ENCODE peak calls at places on chromosomes 16 and 17, in four cellular contexts. G, X, T and P are unnamed samples.

GRCh38 chr16:56701534-56701933 is 19.3 kb downstream of the MT1X start:
- DNase-seq in T (no peak), G (no peak), X (no peak), P (no peak)

GRCh38 chr16:58264961-58265479 is 29.8 kb downstream of the PRSS54 start:
- DNase-seq in T (peak; percentile 52), G (no peak), X (no peak), P (peak; percentile 21)

GRCh38 chr17:35568561-35568960 is 7.9 kb upstream of the SLFN14 start:
- DNase-seq in T (peak; percentile 24), X (peak; percentile 29), G (no peak), P (peak; percentile 26)

GRCh38 chr16:87457724-87458423 is 35.0 kb downstream of the ZCCHC14 start:
- DNase-seq in G (peak; percentile 38), X (no peak), T (no peak), P (no peak)

GRCh38 chr16:17379121-17379571 is 91.6 kb downstream of the XYLT1 start:
- DNase-seq in X (no peak), T (no peak), G (no peak), P (no peak)

GRCh38 chr17:5585814-5586558 is 1.7 kb upstream of the NLRP1 start:
- DNase-seq in T (peak; percentile 5), X (no peak), G (peak; percentile 51), P (peak; percentile 5)

GRCh38 chr17:78381601-78382168 is 3.2 kb downstream of the PGS1 start:
- DNase-seq in G (no peak), T (peak; percentile 46), X (no peak), P (no peak)

GRCh38 chr17:17812211-17813054 is 24.4 kb downstream of the SREBF1 start:
- DNase-seq in T (peak; percentile 72), X (peak; percentile 52), G (no peak), P (peak; percentile 68)

GRCh38 chr17:74770498-74771318 is 5.4 kb downstream of the NAT9 start:
- DNase-seq in X (peak; percentile 81), T (peak; percentile 55), G (no peak), P (peak; percentile 69)
- TF ChIP-seq TARDBP in X (peak; percentile 79), T (no peak), G (no peak), P (no peak)

GRCh38 chr16:3460121-3460520 is 16.6 kb downstream of the NAA60 start:
- DNase-seq in X (no peak), G (no peak), T (no peak), P (no peak)

GRCh38 chr16:3457434-3458252 is 14.2 kb downstream of the NAA60 start:
- DNase-seq in G (peak; percentile 49), X (peak; percentile 78), T (peak; percentile 99), P (peak; percentile 99)

GRCh38 chr16:3458852-3459361 is 15.4 kb downstream of the NAA60 start:
- DNase-seq in X (peak; percentile 94), T (no peak), G (no peak), P (no peak)

GRCh38 chr16:3459401-3460090 is 16.1 kb downstream of the NAA60 start:
- DNase-seq in G (no peak), T (peak; percentile 53), X (no peak), P (no peak)

GRCh38 chr16:3458278-3458851 is 14.9 kb downstream of the NAA60 start:
- DNase-seq in G (no peak), T (no peak), X (no peak), P (no peak)
- TF ChIP-seq TARDBP in G (no peak), T (no peak), X (no peak), P (no peak)

GRCh38 chr16:70432800-70433455 is 6.0 kb downstream of the ST3GAL2 start:
- DNase-seq in G (no peak), X (no peak), T (peak; percentile 9), P (no peak)

GRCh38 chr16:70429888-70430666 is 8.8 kb downstream of the ST3GAL2 start:
- DNase-seq in T (peak; percentile 4), G (peak; percentile 70), X (no peak), P (no peak)

GRCh38 chr16:70430667-70431536 is 8.0 kb downstream of the ST3GAL2 start:
- DNase-seq in X (peak; percentile 48), G (peak; percentile 99), T (peak; percentile 72), P (no peak)

GRCh38 chr16:70433456-70434103 is 5.3 kb downstream of the ST3GAL2 start:
- DNase-seq in X (no peak), T (peak; percentile 13), G (no peak), P (no peak)

GRCh38 chr16:70432304-70432799 is 6.5 kb downstream of the ST3GAL2 start:
- DNase-seq in X (no peak), G (no peak), T (peak; percentile 6), P (no peak)
- TF ChIP-seq TARDBP in X (no peak), G (no peak), T (no peak), P (no peak)

GRCh38 chr17:80395402-80396151 is 19.4 kb upstream of the ENDOV start:
- DNase-seq in T (no peak), X (no peak), G (no peak), P (no peak)

GRCh38 chr17:80397686-80398085 is 17.3 kb upstream of the ENDOV start:
- DNase-seq in T (no peak), X (no peak), G (no peak), P (no peak)

GRCh38 chr17:80394629-80395216 is 20.2 kb upstream of the ENDOV start:
- DNase-seq in T (no peak), X (no peak), G (no peak), P (no peak)

GRCh38 chr17:80393961-80394360 is 21.0 kb upstream of the ENDOV start:
- DNase-seq in T (no peak), X (no peak), G (no peak), P (no peak)

DNA sequence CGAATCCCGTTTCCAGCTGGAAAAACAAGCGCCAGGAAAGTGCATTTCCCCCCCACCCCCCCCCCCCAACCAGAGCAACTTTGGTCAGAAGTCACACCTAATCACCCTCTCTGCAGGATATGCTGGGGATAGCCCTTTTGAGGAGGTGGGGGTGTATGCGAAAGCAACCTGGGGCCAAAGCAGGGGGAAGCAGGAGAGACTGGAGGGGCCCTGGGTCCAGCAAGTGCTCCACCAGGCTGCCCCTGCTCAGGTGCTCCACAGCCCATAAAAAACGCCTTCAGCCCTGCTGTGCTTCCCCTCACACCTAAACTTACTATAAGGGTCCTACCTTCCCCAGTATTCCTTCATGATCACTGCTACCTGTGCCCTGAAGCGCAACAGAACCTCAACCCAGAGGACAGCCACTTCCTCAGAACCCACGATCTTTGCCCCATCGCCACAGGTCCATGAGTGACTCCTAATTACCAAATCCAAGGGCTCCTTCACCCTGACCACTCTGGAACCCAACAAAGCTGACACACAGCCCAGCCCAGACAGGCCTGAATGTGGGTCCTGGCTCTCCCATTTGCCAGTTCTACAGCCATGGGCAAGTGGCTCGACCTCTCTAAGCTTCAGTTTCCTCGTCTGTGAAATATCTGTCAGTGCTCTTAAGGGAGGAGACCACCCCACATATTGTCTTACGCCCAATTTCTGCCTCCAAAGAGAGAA is 18.1 kb upstream of the ENDOV start:
- DNase-seq in T (no peak), X (no peak), G (no peak), P (no peak)
- TF ChIP-seq TARDBP in T (no peak), X (no peak), G (no peak), P (no peak)

GRCh38 chr17:66985338-66985737 is 20.8 kb downstream of the CACNG4 start:
- DNase-seq in G (peak; percentile 20), T (no peak), X (no peak), P (no peak)
- TF ChIP-seq TARDBP in G (no peak), T (no peak), X (no peak), P (no peak)

DNA sequence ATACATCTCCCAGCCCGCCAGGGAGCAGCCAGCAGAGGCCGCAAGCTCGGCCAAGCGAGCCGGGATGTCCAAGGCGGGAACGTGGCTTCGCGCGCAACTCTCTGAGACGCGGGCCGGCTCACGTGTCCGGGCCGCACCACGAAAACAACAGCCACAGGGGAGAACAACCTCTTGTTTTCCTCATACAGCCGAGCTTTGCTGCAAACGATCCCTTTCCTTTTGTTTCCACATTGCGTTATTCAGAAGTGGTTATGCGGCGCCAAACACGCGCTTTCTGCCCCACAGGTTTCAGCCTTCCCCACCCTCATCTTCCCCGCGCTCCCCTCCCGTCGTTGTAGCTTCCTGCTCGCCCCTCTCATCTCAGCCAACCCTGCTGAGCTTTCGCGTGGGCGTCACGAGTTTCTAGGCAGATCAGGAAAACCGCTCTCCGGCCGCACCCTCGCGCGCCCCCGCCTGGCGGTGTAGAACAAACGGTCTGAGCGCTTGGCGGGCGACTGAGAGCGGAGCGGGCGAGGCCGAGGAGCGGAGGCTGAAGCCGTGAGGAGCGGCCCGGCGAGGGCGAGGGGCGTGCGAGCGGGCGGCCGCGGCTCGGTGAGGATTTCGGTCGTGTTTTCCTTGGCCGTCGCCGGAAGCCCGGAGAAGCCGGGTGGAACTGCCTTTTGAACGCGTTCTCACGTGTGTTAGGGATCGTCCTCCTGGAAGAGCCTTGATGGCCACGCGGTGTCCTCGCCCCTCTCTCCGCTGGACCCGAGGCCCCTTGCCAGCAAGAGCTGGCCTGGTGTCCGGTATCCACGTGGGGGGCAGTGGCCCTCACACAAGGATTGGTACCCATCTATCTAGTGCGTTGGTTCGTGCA is 6.6 kb upstream of the SMARCD2 start:
- DNase-seq in G (peak; percentile 72), T (peak; percentile 94), X (peak; percentile 71), P (peak; percentile 95)
- TF ChIP-seq TARDBP in G (no peak), T (peak; percentile 62), X (no peak), P (no peak)